ENCODE peak calls at places on chromosomes 11 and 22, in eight cellular contexts. Z is Karpas-422; S is activated gamma-delta T cell treated with anti-CD3 and anti-CD28 coated beads, Interleukin-2, amount 50 U/mL, for 16 hours; L is NCI-H526 treated with DMSO at 0.1 percent for 48 hours; H is nucleus accumbens; W is effector CD4-positive, alpha-beta T cell; O is left lobe of liver; I is stimulated activated CD8-positive, alpha-beta memory T cell treated with anti-CD3 and anti-CD28 coated beads, Interleukin-7, amount 100 ng/mL, for 24 hours. M is an unnamed sample.
A peak's percentile ranks its signal among the peaks of the same experiment; 100 is the strongest.

GRCh38 chr11:79353706-79354105 is 87.1 kb downstream of the TENM4 start:
- DNase-seq in Z (no peak), S (no peak), L (no peak), H (no peak), W (no peak), O (no peak), I (no peak), M (no peak)

GRCh38 chr22:45211435-45211834 is 29.3 kb downstream of the KIAA0930 start:
- DNase-seq in Z (no peak), S (no peak), L (no peak), H (no peak), W (no peak), O (no peak), I (no peak), M (no peak)

GRCh38 chr11:58006940-58007339 is 16.7 kb upstream of the OR9Q1 start:
- DNase-seq in Z (no peak), S (no peak), L (no peak), H (no peak), W (no peak), O (no peak), I (no peak), M (no peak)

GRCh38 chr11:127073621-127074020 is 73.1 kb upstream of the KIRREL3 start:
- DNase-seq in Z (no peak), S (no peak), L (no peak), H (no peak), W (no peak), O (no peak), I (no peak), M (no peak)

GRCh38 chr11:64092119-64092760 is 56.5 kb downstream of the FLRT1 start:
- DNase-seq in Z (no peak), S (no peak), L (no peak), H (peak; percentile 76), W (no peak), O (no peak), I (no peak), M (no peak)

GRCh38 chr11:117170210-117170609 is 8.3 kb upstream of the SIDT2 start:
- DNase-seq in Z (no peak), S (no peak), L (no peak), H (no peak), W (no peak), O (no peak), I (no peak), M (no peak)

GRCh38 chr11:133058501-133058900 is 473.8 kb downstream of the OPCML start:
- DNase-seq in Z (no peak), S (no peak), L (no peak), H (no peak), W (no peak), O (no peak), I (no peak), M (no peak)

GRCh38 chr11:313787-314547 is at the start of gene IFITM1:
- DNase-seq in Z (peak; percentile 86), S (no peak), L (no peak), H (no peak), W (peak; percentile 51), O (peak; percentile 80), I (no peak), M (peak; percentile 57)

GRCh38 chr22:37545703-37546435 is 14.4 kb upstream of the CDC42EP1 start:
- DNase-seq in Z (no peak), S (no peak), L (no peak), H (no peak), W (no peak), O (peak; percentile 96), I (no peak), M (no peak)